ENCODE peak calls at places on chromosomes 1 and 21, in six cellular contexts. V is Peyer's patch; B is AG20443; P is activated CD4-positive, alpha-beta T cell treated with anti-CD3 and anti-CD28 coated beads, Interleukin-2, amount 50 U/mL, for 4 hours; A is HAP-1; G is ELR. K is an unnamed sample.

GRCh38 chr1:112703706-112704105 is 3.2 kb downstream of the RHOC start:
- DNase-seq in G (no peak), A (no peak), P (no peak), V (no peak), B (no peak), K (no peak)

GRCh38 chr1:8097077-8097799 is 71.1 kb upstream of the ERRFI1 start:
- DNase-seq in A (no peak), G (peak), P (no peak), B (peak), V (peak), K (peak)

GRCh38 chr1:3618904-3619671 is 5.7 kb upstream of the TPRG1L start:
- DNase-seq in B (peak), P (peak), G (peak), V (peak), A (peak), K (peak)

GRCh38 chr1:244280221-244280620 is 171.5 kb downstream of the ADSS2 start:
- DNase-seq in B (no peak), G (peak), A (no peak), P (no peak), V (no peak), K (peak)

GRCh38 chr1:169305948-169306347 is 61.6 kb downstream of the NME7 start:
- DNase-seq in G (no peak), V (no peak), B (no peak), A (no peak), P (no peak), K (no peak)

GRCh38 chr1:212062832-212063438 is 27.4 kb downstream of the DTL start:
- DNase-seq in A (peak), B (peak), V (no peak), P (no peak), G (peak), K (peak)

GRCh38 chr1:3515774-3516480 is 61.5 kb downstream of the ARHGEF16 start:
- DNase-seq in P (no peak), V (no peak), G (peak), B (peak), A (no peak), K (no peak)

GRCh38 chr1:174692313-174692712 is 244.5 kb downstream of the GPR52 start:
- DNase-seq in B (peak), P (no peak), G (peak), V (no peak), A (no peak), K (peak)

GRCh38 chr1:21378705-21379494 is 61.0 kb upstream of the NBPF3 start:
- DNase-seq in B (no peak), V (peak), G (no peak), P (no peak), A (no peak), K (no peak)

GRCh38 chr1:5920201-5920600 is 72.0 kb downstream of the NPHP4 start:
- DNase-seq in A (no peak), V (no peak), G (no peak), B (no peak), P (no peak), K (no peak)

GRCh38 chr1:154170547-154171221 is 15.8 kb upstream of the NUP210L start:
- DNase-seq in A (no peak), P (peak), V (peak), B (no peak), G (peak), K (peak)

GRCh38 chr1:220217383-220217988 is 54.8 kb downstream of the RAB3GAP2 start:
- DNase-seq in V (no peak), G (peak), B (no peak), A (peak), P (no peak), K (peak)

GRCh38 chr1:66768935-66769334 is 16.7 kb downstream of the DYNLT5 start:
- DNase-seq in A (no peak), B (no peak), G (no peak), V (no peak), P (no peak), K (no peak)

GRCh38 chr1:219121634-219122033 is 52.0 kb upstream of the LYPLAL1 start:
- DNase-seq in B (no peak), G (no peak), V (no peak), A (no peak), P (no peak), K (no peak)

GRCh38 chr21:17780539-17780938 is 38.6 kb downstream of the C21orf91 start:
- DNase-seq in B (no peak), P (peak), A (no peak), G (no peak), V (peak), K (no peak)

GRCh38 chr1:117570988-117571409 is 34.8 kb upstream of the TENT5C start:
- DNase-seq in A (no peak), P (no peak), B (no peak), G (no peak), V (peak), K (no peak)

GRCh38 chr1:26923711-26924110 is 2.2 kb downstream of the NUDC start:
- DNase-seq in P (no peak), G (peak), V (no peak), B (no peak), A (no peak), K (peak)

GRCh38 chr1:80217377-80217986 is 1211.0 kb upstream of the ADGRL4 start:
- DNase-seq in V (no peak), P (no peak), A (peak), B (peak), G (peak), K (peak)

GRCh38 chr1:30805301-30806003 is 47.9 kb upstream of the LAPTM5 start:
- DNase-seq in G (no peak), A (no peak), B (no peak), V (no peak), P (no peak), K (no peak)